ENCODE peak calls at places on chromosomes 5 and 9, in nine cellular contexts. T, X, O, S, G, P, C, U and W are unnamed samples.

GRCh38 chr9:13975628-13976250 is 338.2 kb downstream of the NFIB start:
- DNase-seq in T (no peak), X (no peak), O (no peak), S (no peak), G (no peak), P (no peak), C (no peak), U (no peak), W (no peak)

GRCh38 chr5:125049721-125050357 is 303.4 kb upstream of the ZNF608 start:
- DNase-seq in T (no peak), X (no peak), O (no peak), S (no peak), G (no peak), P (no peak), C (peak), U (no peak), W (no peak)

GRCh38 chr9:129888085-129888808 is 53.0 kb downstream of the USP20 start:
- DNase-seq in T (peak), X (no peak), O (peak), S (peak), G (no peak), P (no peak), C (no peak), U (no peak), W (no peak)

GRCh38 chr5:135443329-135443960 is 3.7 kb downstream of the DCANP1 start:
- DNase-seq in T (no peak), X (no peak), O (no peak), S (no peak), G (no peak), P (no peak), C (no peak), U (no peak), W (no peak)

GRCh38 chr5:172498431-172499129 is 44.3 kb upstream of the SH3PXD2B start:
- DNase-seq in T (no peak), X (no peak), O (no peak), S (no peak), G (no peak), P (no peak), C (no peak), U (no peak), W (no peak)

GRCh38 chr9:106052735-106053134 is 358.4 kb downstream of the TMEM38B start:
- DNase-seq in T (no peak), X (no peak), O (no peak), S (no peak), G (no peak), P (no peak), C (no peak), U (no peak), W (no peak)

GRCh38 chr9:126614088-126614454 is 343 bp downstream of the LMX1B start:
- DNase-seq in T (no peak), X (no peak), O (no peak), S (no peak), G (no peak), P (no peak), C (no peak), U (peak), W (no peak)

GRCh38 chr9:126788631-126789349 is 16.1 kb upstream of the ZBTB43 start:
- DNase-seq in T (no peak), X (no peak), O (no peak), S (no peak), G (no peak), P (no peak), C (peak), U (no peak), W (no peak)

GRCh38 chr9:5556101-5556500 is 45.8 kb downstream of the PDCD1LG2 start:
- DNase-seq in T (no peak), X (no peak), O (no peak), S (no peak), G (no peak), P (no peak), C (no peak), U (no peak), W (no peak)

GRCh38 chr5:178318382-178318781 is 85.8 kb upstream of the PHYKPL start:
- DNase-seq in T (no peak), X (no peak), O (no peak), S (no peak), G (no peak), P (no peak), C (no peak), U (no peak), W (no peak)

GRCh38 chr9:13588151-13589043 is 308.9 kb upstream of the MPDZ start:
- DNase-seq in T (no peak), X (no peak), O (no peak), S (no peak), G (no peak), P (no peak), C (peak), U (no peak), W (no peak)

GRCh38 chr9:121360975-121361374 is 9.1 kb downstream of the STOM start:
- DNase-seq in T (no peak), X (no peak), O (no peak), S (no peak), G (no peak), P (no peak), C (peak), U (no peak), W (no peak)

GRCh38 chr5:171392585-171393159 is 5.0 kb downstream of the NPM1 start:
- DNase-seq in T (no peak), X (no peak), O (no peak), S (no peak), G (no peak), P (no peak), C (no peak), U (no peak), W (no peak)

GRCh38 chr9:128361981-128362646 is 9.1 kb upstream of the URM1 start:
- DNase-seq in T (peak), X (peak), O (peak), S (peak), G (peak), P (peak), C (peak), U (peak), W (peak)

GRCh38 chr5:54651482-54652076 is 134.0 kb downstream of the SNX18 start:
- DNase-seq in T (no peak), X (no peak), O (no peak), S (no peak), G (peak), P (peak), C (no peak), U (peak), W (no peak)

GRCh38 chr5:180313677-180314076 is 21.8 kb upstream of the MAPK9 start:
- DNase-seq in T (peak), X (no peak), O (peak), S (peak), G (peak), P (no peak), C (peak), U (no peak), W (no peak)

GRCh38 chr9:124285903-124286291 is 28.1 kb downstream of the NEK6 start:
- DNase-seq in T (peak), X (no peak), O (peak), S (no peak), G (no peak), P (no peak), C (peak), U (no peak), W (no peak)

GRCh38 chr5:99088309-99088708 is 159.5 kb upstream of the CHD1 start:
- DNase-seq in T (no peak), X (no peak), O (no peak), S (no peak), G (no peak), P (no peak), C (peak), U (no peak), W (no peak)

GRCh38 chr5:1768283-1769000 is 31.2 kb downstream of the MRPL36 start:
- DNase-seq in T (no peak), X (peak), O (no peak), S (no peak), G (no peak), P (no peak), C (no peak), U (no peak), W (no peak)

GRCh38 chr5:148011407-148012124 is 52.2 kb upstream of the SPINK5 start:
- DNase-seq in T (no peak), X (no peak), O (no peak), S (no peak), G (no peak), P (no peak), C (peak), U (no peak), W (no peak)

GRCh38 chr9:89536618-89537017 is 38.7 kb upstream of the SEMA4D start:
- DNase-seq in T (peak), X (no peak), O (no peak), S (no peak), G (no peak), P (no peak), C (no peak), U (no peak), W (no peak)

GRCh38 chr5:148734518-148734917 is 80.2 kb upstream of the HTR4 start:
- DNase-seq in T (no peak), X (no peak), O (no peak), S (no peak), G (no peak), P (no peak), C (peak), U (no peak), W (no peak)

GRCh38 chr9:115202181-115202580 is 84.2 kb upstream of the TNC start:
- DNase-seq in T (no peak), X (no peak), O (no peak), S (no peak), G (no peak), P (no peak), C (peak), U (no peak), W (no peak)

GRCh38 chr9:91978739-91979414 is 28.8 kb upstream of the ROR2 start:
- DNase-seq in T (no peak), X (peak), O (no peak), S (no peak), G (no peak), P (no peak), C (peak), U (peak), W (peak)

GRCh38 chr9:73219985-73220626 is 68.4 kb downstream of the ANXA1 start:
- DNase-seq in T (peak), X (no peak), O (peak), S (peak), G (no peak), P (no peak), C (peak), U (no peak), W (no peak)

GRCh38 chr5:19322716-19323485 is 665.1 kb downstream of the CDH18 start:
- DNase-seq in T (no peak), X (no peak), O (no peak), S (no peak), G (no peak), P (no peak), C (no peak), U (no peak), W (no peak)

GRCh38 chr9:69667306-69667705 is 4.9 kb downstream of the APBA1 start:
- DNase-seq in T (no peak), X (peak), O (no peak), S (no peak), G (no peak), P (no peak), C (no peak), U (no peak), W (peak)